ENCODE peak calls at places on chromosomes 13 and 19, in five cellular contexts. One of them, this sample, is unnamed.

GRCh38 chr19:36060430-36060829 is 5.7 kb downstream of the WDR62 start:
- DNase-seq in SK-N-SH: peak; percentile 61
- DNase-seq in uterus: peak; percentile 41
- DNase-seq in AG04450: peak; percentile 29
- DNase-seq in NCI-H2081: no peak
- DNase-seq in this sample: no peak

GRCh38 chr13:96710166-96710866 is 284.0 kb downstream of the OXGR1 start:
- DNase-seq in SK-N-SH: no peak
- DNase-seq in uterus: no peak
- DNase-seq in AG04450: no peak
- DNase-seq in NCI-H2081: no peak
- DNase-seq in this sample: no peak

GRCh38 chr19:16945364-16945714 is 56.5 kb downstream of the F2RL3 start:
- DNase-seq in SK-N-SH: no peak
- DNase-seq in uterus: no peak
- DNase-seq in AG04450: no peak
- DNase-seq in NCI-H2081: no peak
- DNase-seq in this sample: no peak

GRCh38 chr19:55657004-55657747 is 2.3 kb downstream of the U2AF2 start:
- DNase-seq in SK-N-SH: no peak
- DNase-seq in uterus: no peak
- DNase-seq in AG04450: no peak
- DNase-seq in NCI-H2081: no peak
- DNase-seq in this sample: no peak

GRCh38 chr13:39144941-39145533 is 106.8 kb downstream of the NHLRC3 start:
- DNase-seq in SK-N-SH: peak; percentile 56
- DNase-seq in uterus: peak; percentile 60
- DNase-seq in AG04450: peak; percentile 26
- DNase-seq in NCI-H2081: peak; percentile 12
- DNase-seq in this sample: no peak

GRCh38 chr13:27966641-27967202 is 2.4 kb downstream of the CDX2 start:
- DNase-seq in SK-N-SH: peak; percentile 44
- DNase-seq in uterus: no peak
- DNase-seq in AG04450: no peak
- DNase-seq in NCI-H2081: no peak
- DNase-seq in this sample: no peak

GRCh38 chr19:16161848-16162247 is 11.5 kb downstream of the CIB3 start:
- DNase-seq in SK-N-SH: no peak
- DNase-seq in uterus: no peak
- DNase-seq in AG04450: peak; percentile 41
- DNase-seq in NCI-H2081: no peak
- DNase-seq in this sample: no peak

GRCh38 chr19:39951686-39952085 is 17.3 kb upstream of the FCGBP start:
- DNase-seq in SK-N-SH: no peak
- DNase-seq in uterus: no peak
- DNase-seq in AG04450: no peak
- DNase-seq in NCI-H2081: no peak
- DNase-seq in this sample: no peak

GRCh38 chr19:45451181-45451849 is 16.5 kb upstream of the FOSB start:
- DNase-seq in SK-N-SH: no peak
- DNase-seq in uterus: peak; percentile 54
- DNase-seq in AG04450: no peak
- DNase-seq in NCI-H2081: no peak
- DNase-seq in this sample: no peak

This sample was measured in DMS79.